ENCODE peak calls at places on chromosomes 5 and 9, in seven cellular contexts. K, Q, Y, Z, W, D and O are unnamed samples.

GRCh38 chr9:132236662-132237311 is 74.9 kb downstream of the NTNG2 start:
- DNase-seq in K (no peak), Q (no peak), Y (no peak), Z (no peak), W (no peak), D (no peak), O (no peak)

GRCh38 chr5:158514353-158514960 is 585.3 kb downstream of the EBF1 start:
- DNase-seq in K (no peak), Q (peak), Y (peak), Z (no peak), W (peak), D (peak), O (no peak)

GRCh38 chr5:179818746-179819295 is 1.9 kb upstream of the SQSTM1 start:
- DNase-seq in K (peak), Q (peak), Y (peak), Z (peak), W (peak), D (peak), O (peak)

GRCh38 chr9:138053996-138054752 is 176.6 kb downstream of the CACNA1B start:
- DNase-seq in K (no peak), Q (no peak), Y (no peak), Z (no peak), W (no peak), D (no peak), O (no peak)

GRCh38 chr5:164027738-164028137 is 522.3 kb downstream of the MAT2B start:
- DNase-seq in K (no peak), Q (no peak), Y (no peak), Z (no peak), W (peak), D (no peak), O (no peak)

GRCh38 chr5:33890147-33890546 is 1.6 kb downstream of the ADAMTS12 start:
- DNase-seq in K (no peak), Q (peak), Y (peak), Z (no peak), W (peak), D (no peak), O (no peak)

GRCh38 chr9:81829201-81829882 is 98.9 kb upstream of the SPATA31D4 start:
- DNase-seq in K (no peak), Q (no peak), Y (no peak), Z (no peak), W (peak), D (no peak), O (no peak)

GRCh38 chr5:139872052-139872766 is 76.6 kb downstream of the PSD2 start:
- DNase-seq in K (no peak), Q (no peak), Y (no peak), Z (no peak), W (no peak), D (no peak), O (no peak)

GRCh38 chr5:157596449-157596848 is 20.9 kb upstream of the ADAM19 start:
- DNase-seq in K (no peak), Q (peak), Y (peak), Z (peak), W (no peak), D (no peak), O (no peak)

GRCh38 chr5:142057697-142058056 is 44.9 kb upstream of the GNPDA1 start:
- DNase-seq in K (no peak), Q (no peak), Y (no peak), Z (no peak), W (no peak), D (peak), O (peak)

GRCh38 chr9:28866951-28867350 is 1293.7 kb upstream of the C9orf72 start:
- DNase-seq in K (no peak), Q (no peak), Y (no peak), Z (no peak), W (no peak), D (no peak), O (no peak)

GRCh38 chr5:127746756-127747155 is 43.6 kb downstream of the CCDC192 start:
- DNase-seq in K (no peak), Q (peak), Y (peak), Z (no peak), W (peak), D (peak), O (no peak)

GRCh38 chr9:4299006-4299795 is 667 bp downstream of the GLIS3 start:
- DNase-seq in K (peak), Q (peak), Y (peak), Z (no peak), W (peak), D (peak), O (no peak)

GRCh38 chr5:134989291-134989830 is 21.7 kb downstream of the CATSPER3 start:
- DNase-seq in K (no peak), Q (peak), Y (peak), Z (no peak), W (peak), D (no peak), O (no peak)

DNA sequence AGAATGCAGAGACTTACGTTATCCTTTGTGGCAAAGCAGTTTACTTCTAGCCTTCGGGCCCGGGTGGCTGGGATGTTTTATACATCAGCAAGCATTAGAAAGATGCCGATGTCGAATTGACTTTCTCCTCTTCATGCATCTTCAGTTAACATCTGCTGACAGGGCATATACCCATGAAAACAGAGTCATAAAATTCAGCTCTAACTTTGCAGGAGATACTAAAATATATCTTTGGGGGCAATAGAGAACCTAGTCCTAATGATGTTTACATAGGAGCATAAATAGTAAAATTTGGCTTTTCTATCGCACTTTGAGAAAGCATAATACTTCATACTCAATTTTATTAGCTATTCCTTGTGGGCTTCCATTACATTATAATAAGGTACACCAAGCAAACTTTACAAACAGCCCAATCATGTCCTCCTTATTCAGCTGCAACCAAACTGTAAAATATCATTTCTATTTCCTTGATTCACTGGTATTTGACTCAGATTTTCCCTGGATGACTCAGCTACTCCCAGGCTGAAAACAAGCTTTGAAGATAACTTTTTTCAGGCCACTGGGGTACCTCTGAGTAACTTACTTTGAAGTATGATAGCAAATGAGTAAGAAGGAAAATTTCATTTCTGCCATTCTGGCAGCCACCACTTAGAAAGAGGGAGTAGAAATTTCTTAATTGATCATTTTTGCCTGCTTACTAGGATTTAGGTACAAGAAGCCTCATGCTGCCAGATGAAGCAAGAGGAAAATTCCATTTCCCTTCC is 247.7 kb downstream of the PRELID2 start:
- DNase-seq in K (peak), Q (peak), Y (peak), Z (no peak), W (peak), D (peak), O (no peak)
- H2AFZ ChIP-seq in K (no peak), Q (no peak), Y (peak), Z (no peak), W (peak), D (no peak), O (no peak)

GRCh38 chr9:2302606-2303005 is 287.5 kb downstream of the SMARCA2 start:
- DNase-seq in K (no peak), Q (no peak), Y (no peak), Z (no peak), W (no peak), D (no peak), O (no peak)

GRCh38 chr9:2311920-2312319 is 296.8 kb downstream of the SMARCA2 start:
- DNase-seq in K (no peak), Q (no peak), Y (no peak), Z (no peak), W (no peak), D (no peak), O (no peak)

GRCh38 chr9:2307480-2307879 is 292.3 kb downstream of the SMARCA2 start:
- DNase-seq in K (no peak), Q (no peak), Y (peak), Z (no peak), W (peak), D (no peak), O (no peak)
- H2AFZ ChIP-seq in K (no peak), Q (peak), Y (peak), Z (no peak), W (no peak), D (no peak), O (no peak)

DNA sequence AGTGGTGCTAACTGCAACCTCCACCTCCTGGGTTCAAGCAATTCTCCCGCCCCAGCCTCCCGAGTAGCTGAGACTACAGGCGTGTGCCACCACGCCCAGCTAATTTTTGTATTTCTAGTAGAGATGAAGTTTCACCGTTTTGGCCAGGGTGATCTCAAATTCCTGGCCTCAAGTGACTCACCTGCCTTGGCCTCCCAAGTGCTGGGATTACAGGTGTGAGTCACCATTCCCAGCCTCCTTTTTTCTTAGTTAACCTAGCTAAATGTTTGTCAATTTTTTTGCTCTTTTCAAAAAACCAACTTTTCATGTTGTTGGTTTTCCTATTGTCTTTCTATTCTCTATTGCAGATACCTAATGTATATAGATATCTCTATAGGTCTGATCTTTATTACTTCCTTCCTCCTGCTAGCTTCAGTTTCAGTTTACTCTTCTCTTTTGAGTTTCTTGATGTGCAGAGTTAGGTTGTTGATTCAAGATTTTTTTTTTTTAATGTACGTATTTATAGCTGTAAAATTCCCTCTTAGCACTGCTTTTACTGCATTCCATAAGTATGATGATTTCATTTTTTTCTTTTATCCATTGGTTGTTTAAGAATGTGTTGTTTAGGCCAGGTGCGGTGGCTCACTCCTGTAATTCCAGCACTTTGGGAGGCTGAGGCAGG is 32.9 kb downstream of the FGD3 start:
- DNase-seq in K (peak), Q (no peak), Y (no peak), Z (no peak), W (no peak), D (peak), O (no peak)
- H2AFZ ChIP-seq in K (no peak), Q (no peak), Y (no peak), Z (no peak), W (no peak), D (no peak), O (no peak)

GRCh38 chr5:76084496-76085285 is 1.5 kb downstream of the SV2C start:
- DNase-seq in K (no peak), Q (no peak), Y (peak), Z (no peak), W (no peak), D (no peak), O (no peak)
- H2AFZ ChIP-seq in K (no peak), Q (peak), Y (no peak), Z (no peak), W (no peak), D (no peak), O (no peak)

GRCh38 chr5:1521054-1521453 is 2.7 kb downstream of the LPCAT1 start:
- DNase-seq in K (no peak), Q (no peak), Y (no peak), Z (no peak), W (no peak), D (no peak), O (no peak)
- H2AFZ ChIP-seq in K (no peak), Q (no peak), Y (no peak), Z (no peak), W (no peak), D (no peak), O (no peak)

GRCh38 chr5:138597660-138598400 is 22.6 kb upstream of the HSPA9 start:
- DNase-seq in K (no peak), Q (no peak), Y (peak), Z (no peak), W (no peak), D (no peak), O (no peak)
- H2AFZ ChIP-seq in K (no peak), Q (no peak), Y (no peak), Z (no peak), W (no peak), D (no peak), O (no peak)

DNA sequence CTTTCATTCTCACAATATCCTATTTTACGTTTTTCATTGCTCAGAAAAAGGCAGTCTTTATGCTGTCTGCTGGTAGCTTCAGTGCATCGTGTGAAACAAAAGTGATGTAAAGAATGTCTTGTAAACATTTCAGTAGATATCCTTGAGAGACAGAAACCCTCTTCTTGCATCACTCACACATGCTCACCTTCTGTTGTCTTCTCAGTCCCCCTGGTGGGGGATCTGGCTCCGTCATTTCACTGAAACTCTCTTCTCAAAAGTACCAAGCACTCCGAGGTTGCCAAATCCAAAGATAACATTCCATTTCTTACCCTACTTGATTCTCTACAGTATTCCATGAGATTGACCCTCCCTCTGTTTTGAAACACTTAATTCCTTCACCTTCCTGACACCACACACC is 46.1 kb upstream of the PCA3 start:
- DNase-seq in K (no peak), Q (no peak), Y (no peak), Z (no peak), W (no peak), D (no peak), O (no peak)
- H2AFZ ChIP-seq in K (no peak), Q (no peak), Y (no peak), Z (no peak), W (no peak), D (no peak), O (no peak)

DNA sequence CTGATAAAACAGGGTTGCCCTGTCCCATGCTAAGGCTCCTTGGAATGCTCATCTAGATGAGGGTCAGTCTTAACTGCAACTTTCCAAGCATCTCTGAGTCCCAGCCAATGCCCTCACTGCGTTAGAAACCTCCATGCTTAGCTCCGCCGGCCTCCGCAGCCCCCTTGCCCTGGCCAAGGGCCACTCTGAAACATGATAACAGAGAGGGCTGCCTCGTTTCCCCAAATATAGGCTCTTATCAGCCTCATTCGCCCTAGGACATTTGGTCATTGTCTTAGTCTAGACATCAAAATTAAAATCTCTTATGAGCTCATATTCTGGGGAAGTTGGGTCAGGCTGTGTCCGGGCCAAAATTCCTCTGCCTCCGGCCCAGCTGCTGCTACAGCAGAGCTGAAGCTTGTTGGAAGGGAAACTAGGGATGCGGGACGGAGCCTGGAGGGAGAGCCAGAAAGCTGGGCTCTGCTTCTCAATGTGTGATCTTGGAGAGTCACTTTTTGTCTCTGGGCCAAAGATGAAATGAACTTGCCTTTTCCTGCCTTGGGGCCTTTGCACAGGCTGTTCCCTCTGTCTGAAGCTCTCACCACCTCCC is 191.2 kb downstream of the RGS3 start:
- DNase-seq in K (no peak), Q (peak), Y (peak), Z (no peak), W (no peak), D (no peak), O (no peak)
- H2AFZ ChIP-seq in K (no peak), Q (peak), Y (peak), Z (peak), W (peak), D (peak), O (peak)

DNA sequence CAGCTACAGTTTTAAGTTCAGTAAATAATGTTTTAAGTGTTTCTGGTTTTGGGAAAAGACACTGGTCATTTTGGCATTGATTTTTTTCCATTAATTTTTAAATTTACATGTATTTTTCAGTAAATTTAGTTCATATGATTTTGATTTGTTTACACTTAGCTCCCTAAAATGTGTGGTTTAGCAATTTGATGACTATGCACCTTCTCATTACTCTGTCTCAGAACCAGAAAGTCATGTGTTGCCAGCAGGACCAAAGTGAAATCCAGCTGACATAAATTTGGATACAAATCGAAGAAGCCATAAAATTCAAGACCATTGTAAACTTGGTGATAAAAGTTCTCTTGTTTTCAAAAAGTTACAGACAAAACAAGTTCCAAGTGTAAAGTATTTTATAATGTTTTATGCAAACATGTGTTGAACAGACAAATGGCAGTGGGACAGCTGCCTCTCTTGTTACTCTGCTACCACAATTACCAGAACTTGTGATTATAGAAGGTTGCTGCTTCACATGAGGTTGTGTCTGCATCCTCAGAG is 354.8 kb downstream of the NR2F1-AS1 start:
- DNase-seq in K (no peak), Q (no peak), Y (no peak), Z (no peak), W (no peak), D (no peak), O (no peak)
- H2AFZ ChIP-seq in K (no peak), Q (no peak), Y (peak), Z (no peak), W (no peak), D (no peak), O (no peak)

GRCh38 chr9:123484130-123484529 is 128.1 kb downstream of the CRB2 start:
- DNase-seq in K (no peak), Q (no peak), Y (no peak), Z (no peak), W (no peak), D (no peak), O (no peak)

GRCh38 chr9:123483191-123483803 is 127.3 kb downstream of the CRB2 start:
- DNase-seq in K (no peak), Q (no peak), Y (no peak), Z (no peak), W (no peak), D (no peak), O (no peak)

GRCh38 chr9:123488683-123489321 is 132.8 kb downstream of the CRB2 start:
- DNase-seq in K (no peak), Q (no peak), Y (no peak), Z (no peak), W (no peak), D (no peak), O (no peak)

GRCh38 chr9:123487944-123488343 is 131.9 kb downstream of the CRB2 start:
- DNase-seq in K (no peak), Q (no peak), Y (no peak), Z (no peak), W (no peak), D (no peak), O (no peak)

DNA sequence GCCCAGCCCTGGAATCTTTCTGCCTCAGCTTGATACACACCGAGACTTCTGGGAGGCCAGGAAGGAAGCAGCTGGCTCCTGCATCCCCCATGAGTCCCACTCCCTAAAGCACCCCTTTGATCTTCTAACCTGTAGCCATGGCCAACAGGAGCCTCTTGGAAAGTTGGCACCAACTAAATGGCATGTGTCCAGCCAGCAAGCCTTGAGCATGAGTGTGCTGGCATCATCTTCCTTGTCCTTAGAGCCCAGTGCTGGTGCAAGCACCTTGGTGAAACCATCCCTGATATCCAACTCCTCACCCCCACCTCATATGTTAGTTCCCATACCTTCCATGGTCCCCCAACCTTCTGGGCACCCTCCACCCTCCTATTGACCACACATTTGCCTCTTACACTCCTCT is 130.4 kb downstream of the CRB2 start:
- DNase-seq in K (no peak), Q (no peak), Y (no peak), Z (no peak), W (no peak), D (no peak), O (no peak)
- H2AFZ ChIP-seq in K (no peak), Q (no peak), Y (no peak), Z (no peak), W (no peak), D (no peak), O (no peak)